ENCODE peak calls at places on chromosomes 4 and X, in four cellular contexts. One of them, this sample, is unnamed.

GRCh38 chr4:3645711-3646221 is 113.5 kb upstream of the LRPAP1 start:
- DNase-seq in GDM1: no peak
- DNase-seq in activated CD4-positive, alpha-beta T cell treated with anti-CD3 and anti-CD28 coated beads, Interleukin-2, amount 10 ng/mL, durations not matched to agents 7 days and 5 days: no peak
- DNase-seq in endothelial cell of umbilical vein: no peak
- DNase-seq in this sample: no peak

GRCh38 chrX:153778684-153779101 is 2.1 kb upstream of the SRPK3 start:
- DNase-seq in GDM1: no peak
- DNase-seq in activated CD4-positive, alpha-beta T cell treated with anti-CD3 and anti-CD28 coated beads, Interleukin-2, amount 10 ng/mL, durations not matched to agents 7 days and 5 days: no peak
- DNase-seq in endothelial cell of umbilical vein: no peak
- DNase-seq in this sample: no peak

GRCh38 chr4:38412137-38412536 is 251.9 kb upstream of the KLF3 start:
- DNase-seq in GDM1: no peak
- DNase-seq in activated CD4-positive, alpha-beta T cell treated with anti-CD3 and anti-CD28 coated beads, Interleukin-2, amount 10 ng/mL, durations not matched to agents 7 days and 5 days: no peak
- DNase-seq in endothelial cell of umbilical vein: no peak
- DNase-seq in this sample: no peak

GRCh38 chr4:2927016-2927695 is 36.0 kb downstream of the NOP14 start:
- DNase-seq in GDM1: no peak
- DNase-seq in activated CD4-positive, alpha-beta T cell treated with anti-CD3 and anti-CD28 coated beads, Interleukin-2, amount 10 ng/mL, durations not matched to agents 7 days and 5 days: no peak
- DNase-seq in endothelial cell of umbilical vein: no peak
- DNase-seq in this sample: no peak

GRCh38 chr4:38782452-38783108 is at the start of gene TLR10:
- DNase-seq in GDM1: peak; percentile 59
- DNase-seq in activated CD4-positive, alpha-beta T cell treated with anti-CD3 and anti-CD28 coated beads, Interleukin-2, amount 10 ng/mL, durations not matched to agents 7 days and 5 days: peak; percentile 52
- DNase-seq in endothelial cell of umbilical vein: peak; percentile 56
- DNase-seq in this sample: peak; percentile 71

GRCh38 chr4:174389439-174389838 is 105.7 kb downstream of the CEP44 start:
- DNase-seq in GDM1: no peak
- DNase-seq in activated CD4-positive, alpha-beta T cell treated with anti-CD3 and anti-CD28 coated beads, Interleukin-2, amount 10 ng/mL, durations not matched to agents 7 days and 5 days: no peak
- DNase-seq in endothelial cell of umbilical vein: no peak
- DNase-seq in this sample: no peak

GRCh38 chr4:119647558-119647957 is 19.0 kb upstream of the PDE5A start:
- DNase-seq in GDM1: no peak
- DNase-seq in activated CD4-positive, alpha-beta T cell treated with anti-CD3 and anti-CD28 coated beads, Interleukin-2, amount 10 ng/mL, durations not matched to agents 7 days and 5 days: no peak
- DNase-seq in endothelial cell of umbilical vein: no peak
- DNase-seq in this sample: no peak

GRCh38 chr4:150167054-150167453 is 88.8 kb downstream of the DCLK2 start:
- DNase-seq in GDM1: no peak
- DNase-seq in activated CD4-positive, alpha-beta T cell treated with anti-CD3 and anti-CD28 coated beads, Interleukin-2, amount 10 ng/mL, durations not matched to agents 7 days and 5 days: no peak
- DNase-seq in endothelial cell of umbilical vein: no peak
- DNase-seq in this sample: no peak

GRCh38 chr4:128315756-128316520 is 28.3 kb upstream of the PGRMC2 start:
- DNase-seq in GDM1: no peak
- DNase-seq in activated CD4-positive, alpha-beta T cell treated with anti-CD3 and anti-CD28 coated beads, Interleukin-2, amount 10 ng/mL, durations not matched to agents 7 days and 5 days: no peak
- DNase-seq in endothelial cell of umbilical vein: no peak
- DNase-seq in this sample: no peak

GRCh38 chr4:25970691-25971427 is 56.8 kb downstream of the SMIM20 start:
- DNase-seq in GDM1: no peak
- DNase-seq in activated CD4-positive, alpha-beta T cell treated with anti-CD3 and anti-CD28 coated beads, Interleukin-2, amount 10 ng/mL, durations not matched to agents 7 days and 5 days: no peak
- DNase-seq in endothelial cell of umbilical vein: no peak
- DNase-seq in this sample: no peak

GRCh38 chr4:150583287-150584197 is 1.6 kb downstream of the MAB21L2 start:
- DNase-seq in GDM1: no peak
- DNase-seq in activated CD4-positive, alpha-beta T cell treated with anti-CD3 and anti-CD28 coated beads, Interleukin-2, amount 10 ng/mL, durations not matched to agents 7 days and 5 days: no peak
- DNase-seq in endothelial cell of umbilical vein: peak; percentile 26
- DNase-seq in this sample: no peak

GRCh38 chr4:1041147-1041935 is 29.9 kb downstream of the FGFRL1 start:
- DNase-seq in GDM1: no peak
- DNase-seq in activated CD4-positive, alpha-beta T cell treated with anti-CD3 and anti-CD28 coated beads, Interleukin-2, amount 10 ng/mL, durations not matched to agents 7 days and 5 days: no peak
- DNase-seq in endothelial cell of umbilical vein: peak; percentile 37
- DNase-seq in this sample: no peak

GRCh38 chrX:48835524-48836329 is at the start of gene PCSK1N:
- DNase-seq in GDM1: no peak
- DNase-seq in activated CD4-positive, alpha-beta T cell treated with anti-CD3 and anti-CD28 coated beads, Interleukin-2, amount 10 ng/mL, durations not matched to agents 7 days and 5 days: no peak
- DNase-seq in endothelial cell of umbilical vein: no peak
- DNase-seq in this sample: no peak

GRCh38 chrX:103063918-103064434 is at the start of gene BEX1:
- DNase-seq in GDM1: no peak
- DNase-seq in activated CD4-positive, alpha-beta T cell treated with anti-CD3 and anti-CD28 coated beads, Interleukin-2, amount 10 ng/mL, durations not matched to agents 7 days and 5 days: peak; percentile 5
- DNase-seq in endothelial cell of umbilical vein: no peak
- DNase-seq in this sample: no peak

GRCh38 chr4:120691106-120691505 is 231.4 kb downstream of the PRDM5 start:
- DNase-seq in GDM1: no peak
- DNase-seq in activated CD4-positive, alpha-beta T cell treated with anti-CD3 and anti-CD28 coated beads, Interleukin-2, amount 10 ng/mL, durations not matched to agents 7 days and 5 days: no peak
- DNase-seq in endothelial cell of umbilical vein: no peak
- DNase-seq in this sample: no peak

GRCh38 chr4:40099010-40099409 is 42.4 kb downstream of the N4BP2 start:
- DNase-seq in GDM1: no peak
- DNase-seq in activated CD4-positive, alpha-beta T cell treated with anti-CD3 and anti-CD28 coated beads, Interleukin-2, amount 10 ng/mL, durations not matched to agents 7 days and 5 days: no peak
- DNase-seq in endothelial cell of umbilical vein: no peak
- DNase-seq in this sample: no peak

GRCh38 chr4:116180056-116180690 is 905.2 kb downstream of the TRAM1L1 start:
- DNase-seq in GDM1: no peak
- DNase-seq in activated CD4-positive, alpha-beta T cell treated with anti-CD3 and anti-CD28 coated beads, Interleukin-2, amount 10 ng/mL, durations not matched to agents 7 days and 5 days: no peak
- DNase-seq in endothelial cell of umbilical vein: peak; percentile 14
- DNase-seq in this sample: no peak

GRCh38 chr4:106497271-106497670 is 128.7 kb upstream of the GIMD1 start:
- DNase-seq in GDM1: no peak
- DNase-seq in activated CD4-positive, alpha-beta T cell treated with anti-CD3 and anti-CD28 coated beads, Interleukin-2, amount 10 ng/mL, durations not matched to agents 7 days and 5 days: no peak
- DNase-seq in endothelial cell of umbilical vein: no peak
- DNase-seq in this sample: no peak

This sample was measured in MM.1S.